ENCODE peak calls at places on chromosomes 6 and 20, in ten cellular contexts. Y, N, O, Z, A, K, R, L, U and C are unnamed samples.

GRCh38 chr20:40848530-40848929 is 159.5 kb upstream of the MAFB start:
- DNase-seq in Z (no peak), O (no peak), L (no peak), Y (no peak), U (no peak), A (no peak), K (no peak), R (no peak), N (no peak), C (no peak)

GRCh38 chr6:127641905-127642304 is 64.9 kb downstream of the C6orf58 start:
- DNase-seq in U (peak), A (no peak), N (no peak), O (peak), K (no peak), L (no peak), Y (peak), Z (no peak), R (peak), C (peak)

GRCh38 chr6:44058617-44059358 is 68.5 kb downstream of the MRPL14 start:
- DNase-seq in U (peak), R (no peak), O (peak), Z (peak), K (peak), A (peak), N (no peak), Y (peak), L (peak), C (peak)

GRCh38 chr20:52601295-52601971 is 370.7 kb upstream of the TSHZ2 start:
- DNase-seq in K (no peak), U (no peak), R (no peak), Z (no peak), A (no peak), O (no peak), N (no peak), L (no peak), Y (no peak), C (no peak)

GRCh38 chr20:39990692-39991091 is 698.3 kb downstream of the MAFB start:
- DNase-seq in Z (no peak), A (no peak), Y (no peak), R (no peak), O (no peak), K (no peak), U (no peak), L (no peak), N (no peak), C (no peak)

GRCh38 chr20:15245896-15246295 is 908.5 kb upstream of the FLRT3 start:
- DNase-seq in Z (no peak), N (no peak), U (no peak), Y (no peak), R (no peak), A (no peak), L (no peak), O (no peak), K (no peak), C (no peak)

GRCh38 chr6:28462401-28462800 is 19.1 kb upstream of the ZSCAN23 start:
- DNase-seq in K (no peak), Z (no peak), L (no peak), A (no peak), Y (no peak), U (no peak), R (no peak), N (no peak), O (no peak), C (no peak)

GRCh38 chr6:3026811-3027626 is 27.3 kb downstream of the NQO2 start:
- DNase-seq in O (no peak), U (no peak), Z (no peak), K (peak), Y (peak), N (peak), A (no peak), R (no peak), L (no peak), C (no peak)

GRCh38 chr20:43686820-43687219 is 19.9 kb downstream of the MYBL2 start:
- DNase-seq in L (no peak), U (no peak), A (no peak), K (no peak), O (no peak), R (no peak), N (no peak), Y (no peak), Z (no peak), C (no peak)

DNA sequence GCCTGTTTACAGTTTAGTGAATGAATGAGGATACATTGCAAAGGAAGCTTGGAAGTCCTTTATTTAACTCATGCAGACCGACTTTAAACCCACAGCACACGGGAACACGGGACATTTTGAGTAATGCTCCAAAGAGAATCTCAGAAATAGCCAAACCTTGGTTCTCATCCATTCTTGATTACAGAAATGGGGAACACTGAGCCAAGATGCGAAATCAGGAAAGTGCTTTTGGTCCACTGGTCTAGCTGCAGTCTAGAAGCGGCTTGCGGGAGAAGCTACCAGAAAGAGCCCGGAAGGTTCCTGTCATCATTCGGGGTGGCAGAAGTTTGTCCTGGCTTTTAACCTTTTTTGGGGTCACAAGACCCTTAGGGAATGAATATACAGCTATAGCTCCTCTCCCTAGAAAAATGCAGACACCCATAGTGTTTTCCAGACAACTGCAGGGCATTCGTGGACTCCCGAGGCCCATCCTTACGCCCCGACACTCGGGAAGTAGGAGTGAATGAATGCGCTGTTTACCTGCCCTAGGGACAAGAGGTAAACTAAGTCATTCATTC is 475 bp upstream of the TMEM181 start:
- DNase-seq in L (no peak), Y (no peak), U (no peak), A (no peak), Z (no peak), N (no peak), K (no peak), O (no peak), R (no peak), C (no peak)
- TF ChIP-seq POLR2A in L (no peak), Y (no peak), U (no peak), A (no peak), Z (no peak), N (no peak), K (no peak), O (no peak), R (no peak), C (no peak)

GRCh38 chr6:113856571-113857564 is at the start of gene MARCKS:
- DNase-seq in N (peak), K (peak), Y (no peak), L (peak), U (peak), R (no peak), Z (peak), O (peak), A (peak), C (no peak)
- TF ChIP-seq POLR2A in N (no peak), K (peak), Y (peak), L (no peak), U (peak), R (peak), Z (peak), O (no peak), A (peak), C (peak)

GRCh38 chr20:38115205-38115604 is 49.9 kb downstream of the TGM2 start:
- DNase-seq in L (no peak), Z (no peak), A (no peak), Y (no peak), K (no peak), O (no peak), R (no peak), U (no peak), N (no peak), C (no peak)

GRCh38 chr20:38114353-38114791 is 50.7 kb downstream of the TGM2 start:
- DNase-seq in N (peak), L (no peak), Z (no peak), U (no peak), R (no peak), O (no peak), A (no peak), K (no peak), Y (no peak), C (no peak)

GRCh38 chr20:38112943-38113294 is 52.2 kb downstream of the TGM2 start:
- DNase-seq in U (no peak), K (no peak), N (no peak), A (no peak), R (no peak), L (no peak), O (no peak), Z (no peak), Y (no peak), C (no peak)

GRCh38 chr20:38112249-38112942 is 52.7 kb downstream of the TGM2 start:
- DNase-seq in K (no peak), O (no peak), A (no peak), Y (no peak), N (no peak), Z (no peak), L (no peak), R (no peak), U (no peak), C (no peak)

GRCh38 chr20:38113401-38114325 is 51.4 kb downstream of the TGM2 start:
- DNase-seq in O (no peak), Z (no peak), N (peak), U (no peak), L (no peak), K (no peak), A (no peak), R (peak), Y (no peak), C (no peak)
- TF ChIP-seq POLR2A in O (no peak), Z (no peak), N (no peak), U (no peak), L (no peak), K (no peak), A (no peak), R (no peak), Y (no peak), C (no peak)

GRCh38 chr6:167827588-167828324 is 1.0 kb downstream of the AFDN start:
- DNase-seq in U (peak), O (no peak), K (peak), R (no peak), L (peak), N (peak), Y (peak), A (no peak), Z (peak), C (peak)
- TF ChIP-seq POLR2A in U (no peak), O (no peak), K (no peak), R (no peak), L (no peak), N (no peak), Y (no peak), A (no peak), Z (no peak), C (no peak)

GRCh38 chr6:96923871-96924493 is 546 bp upstream of the KLHL32 start:
- DNase-seq in Y (no peak), Z (no peak), L (no peak), R (peak), K (no peak), U (no peak), N (no peak), A (no peak), O (no peak), C (no peak)
- TF ChIP-seq POLR2A in Y (no peak), Z (no peak), L (no peak), R (peak), K (peak), U (peak), N (no peak), A (no peak), O (no peak), C (no peak)

GRCh38 chr6:14120556-14120955 is 3.0 kb downstream of the CD83 start:
- DNase-seq in R (no peak), O (no peak), Z (no peak), L (no peak), K (no peak), N (no peak), A (no peak), Y (no peak), U (no peak), C (no peak)

GRCh38 chr6:14118091-14118439 is 493 bp downstream of the CD83 start:
- DNase-seq in O (no peak), K (no peak), A (no peak), U (no peak), N (no peak), Y (no peak), R (no peak), Z (no peak), L (no peak), C (no peak)

GRCh38 chr6:14121936-14122344 is 4.4 kb downstream of the CD83 start:
- DNase-seq in R (no peak), L (no peak), A (no peak), Y (no peak), O (no peak), U (no peak), N (no peak), Z (no peak), K (peak), C (no peak)

GRCh38 chr6:14118444-14118843 is 872 bp downstream of the CD83 start:
- DNase-seq in O (no peak), N (no peak), K (no peak), Z (no peak), L (no peak), R (no peak), U (no peak), A (no peak), Y (no peak), C (no peak)

GRCh38 chr6:14119764-14120163 is 2.2 kb downstream of the CD83 start:
- DNase-seq in Z (no peak), R (no peak), K (no peak), N (no peak), O (no peak), Y (no peak), U (no peak), L (no peak), A (no peak), C (no peak)
- TF ChIP-seq POLR2A in Z (no peak), R (no peak), K (no peak), N (no peak), O (no peak), Y (peak), U (no peak), L (no peak), A (no peak), C (no peak)

DNA sequence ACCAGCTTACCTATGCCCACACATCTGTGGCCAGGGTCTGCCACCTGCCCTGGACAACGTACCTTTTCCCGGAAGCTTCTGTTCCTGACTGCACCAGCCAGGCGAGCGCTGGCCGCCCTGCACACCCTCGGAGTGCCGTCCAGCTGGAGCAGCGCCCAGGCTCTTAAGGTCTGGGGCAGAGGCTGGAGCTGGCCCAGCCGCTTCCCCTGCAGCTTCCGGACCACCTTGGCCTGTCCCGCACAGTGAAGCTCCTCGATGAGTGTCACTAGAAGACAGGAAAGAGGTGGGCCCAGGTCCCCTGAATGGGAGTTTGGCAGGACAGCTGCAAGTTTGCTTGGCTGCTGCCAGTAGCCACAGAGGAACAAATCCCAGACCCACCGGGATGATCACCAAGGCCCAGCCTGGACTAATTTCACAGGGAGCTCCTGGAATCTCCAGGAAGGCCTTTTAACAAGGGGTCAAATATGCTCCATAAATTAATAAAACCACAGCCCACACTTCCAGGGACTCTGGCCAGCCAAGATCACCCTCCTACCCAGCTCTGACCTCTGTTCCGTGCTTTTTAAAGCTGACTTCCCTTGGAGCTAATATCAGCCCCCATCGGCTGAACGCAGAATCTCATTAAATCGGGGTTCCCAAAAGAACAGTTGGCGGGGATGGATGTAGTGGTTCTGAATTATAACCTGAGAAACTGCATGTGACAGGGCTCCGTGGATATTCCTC is 82.3 kb downstream of the PTPN1 start:
- DNase-seq in O (no peak), K (no peak), N (no peak), Y (no peak), L (peak), Z (peak), A (no peak), R (no peak), U (peak), C (no peak)
- TF ChIP-seq POLR2A in O (no peak), K (no peak), N (no peak), Y (no peak), L (no peak), Z (no peak), A (no peak), R (no peak), U (no peak), C (no peak)

GRCh38 chr6:6725834-6726194 is 137.3 kb downstream of the LY86 start:
- DNase-seq in Y (no peak), R (no peak), U (no peak), A (no peak), K (no peak), N (no peak), O (no peak), Z (no peak), L (no peak), C (no peak)
- TF ChIP-seq POLR2A in Y (no peak), R (no peak), U (no peak), A (no peak), K (no peak), N (no peak), O (no peak), Z (no peak), L (no peak), C (no peak)

GRCh38 chr6:31545291-31545690 is 1.1 kb downstream of the ATP6V1G2 start:
- DNase-seq in U (no peak), L (no peak), N (no peak), Y (no peak), Z (no peak), K (no peak), O (no peak), R (no peak), A (no peak), C (no peak)

GRCh38 chr6:31546962-31547726 is at the start of gene NFKBIL1:
- DNase-seq in Z (peak), L (peak), Y (peak), O (peak), K (peak), N (peak), U (peak), R (peak), A (peak), C (peak)

GRCh38 chr6:31548423-31548873 is 1.0 kb downstream of the NFKBIL1 start:
- DNase-seq in N (no peak), A (no peak), Y (no peak), K (no peak), O (no peak), Z (no peak), L (no peak), U (no peak), R (no peak), C (no peak)

GRCh38 chr6:31546339-31546961 is at the start of gene ATP6V1G2:
- DNase-seq in Y (no peak), Z (peak), U (peak), L (peak), K (no peak), O (peak), N (peak), R (peak), A (peak), C (peak)

GRCh38 chr6:31547727-31548422 is 467 bp downstream of the NFKBIL1 start:
- DNase-seq in O (no peak), K (no peak), Z (no peak), L (no peak), N (no peak), R (no peak), A (no peak), U (no peak), Y (no peak), C (no peak)
- TF ChIP-seq POLR2A in O (no peak), K (no peak), Z (no peak), L (no peak), N (peak), R (no peak), A (no peak), U (no peak), Y (no peak), C (no peak)